ENCODE peak calls at places on chromosomes 11 and 22, in six cellular contexts. One of them, this sample, is unnamed.

GRCh38 chr11:27963370-27963769 is 144.6 kb downstream of the KIF18A start:
- DNase-seq in neuronal stem cell: no peak
- DNase-seq in H9: no peak
- DNase-seq in mesendoderm: no peak
- DNase-seq in IMR-90: no peak
- DNase-seq in mesenchymal stem cell: no peak
- DNase-seq in this sample: no peak

GRCh38 chr11:119666463-119667131 is 62.4 kb downstream of the NECTIN1 start:
- DNase-seq in neuronal stem cell: peak
- DNase-seq in H9: peak
- DNase-seq in mesendoderm: peak
- DNase-seq in IMR-90: peak
- DNase-seq in mesenchymal stem cell: peak
- DNase-seq in this sample: peak

GRCh38 chr22:30196141-30196866 is 50.3 kb downstream of the LIF start:
- DNase-seq in neuronal stem cell: no peak
- DNase-seq in H9: peak
- DNase-seq in mesendoderm: peak
- DNase-seq in IMR-90: peak
- DNase-seq in mesenchymal stem cell: peak
- DNase-seq in this sample: peak

GRCh38 chr22:30312053-30312452 is 14.7 kb downstream of the TBC1D10A start:
- DNase-seq in neuronal stem cell: no peak
- DNase-seq in H9: no peak
- DNase-seq in mesendoderm: no peak
- DNase-seq in IMR-90: peak
- DNase-seq in mesenchymal stem cell: peak
- DNase-seq in this sample: no peak

GRCh38 chr11:68398870-68399865 is 61.4 kb upstream of the PPP6R3 start:
- DNase-seq in neuronal stem cell: no peak
- DNase-seq in H9: no peak
- DNase-seq in mesendoderm: no peak
- DNase-seq in IMR-90: no peak
- DNase-seq in mesenchymal stem cell: no peak
- DNase-seq in this sample: no peak

GRCh38 chr11:24145411-24145810 is 351.4 kb upstream of the LUZP2 start:
- DNase-seq in neuronal stem cell: no peak
- DNase-seq in H9: no peak
- DNase-seq in mesendoderm: no peak
- DNase-seq in IMR-90: peak
- DNase-seq in mesenchymal stem cell: no peak
- DNase-seq in this sample: no peak

GRCh38 chr22:47419239-47419638 is 656.8 kb downstream of the TBC1D22A start:
- DNase-seq in neuronal stem cell: no peak
- DNase-seq in H9: no peak
- DNase-seq in mesendoderm: no peak
- DNase-seq in IMR-90: no peak
- DNase-seq in mesenchymal stem cell: no peak
- DNase-seq in this sample: no peak

GRCh38 chr11:19577849-19578619 is 134.6 kb upstream of the NAV2 start:
- DNase-seq in neuronal stem cell: no peak
- DNase-seq in H9: no peak
- DNase-seq in mesendoderm: no peak
- DNase-seq in IMR-90: peak
- DNase-seq in mesenchymal stem cell: peak
- DNase-seq in this sample: no peak

GRCh38 chr11:83014951-83015350 is 56.7 kb downstream of the RAB30 start:
- DNase-seq in neuronal stem cell: no peak
- DNase-seq in H9: no peak
- DNase-seq in mesendoderm: no peak
- DNase-seq in IMR-90: no peak
- DNase-seq in mesenchymal stem cell: no peak
- DNase-seq in this sample: no peak

GRCh38 chr11:103532133-103532788 is 423.0 kb downstream of the DYNC2H1 start:
- DNase-seq in neuronal stem cell: no peak
- DNase-seq in H9: no peak
- DNase-seq in mesendoderm: peak
- DNase-seq in IMR-90: peak
- DNase-seq in mesenchymal stem cell: peak
- DNase-seq in this sample: no peak

GRCh38 chr11:116842909-116843308 is 5.5 kb upstream of the APOA1 start:
- DNase-seq in neuronal stem cell: no peak
- DNase-seq in H9: no peak
- DNase-seq in mesendoderm: no peak
- DNase-seq in IMR-90: no peak
- DNase-seq in mesenchymal stem cell: no peak
- DNase-seq in this sample: no peak

GRCh38 chr22:20271114-20271994 is 3.2 kb upstream of the RTN4R start:
- DNase-seq in neuronal stem cell: no peak
- DNase-seq in H9: no peak
- DNase-seq in mesendoderm: no peak
- DNase-seq in IMR-90: no peak
- DNase-seq in mesenchymal stem cell: no peak
- DNase-seq in this sample: no peak

GRCh38 chr11:128783513-128783912 is 83.6 kb downstream of the KCNJ1 start:
- DNase-seq in neuronal stem cell: no peak
- DNase-seq in H9: no peak
- DNase-seq in mesendoderm: no peak
- DNase-seq in IMR-90: no peak
- DNase-seq in mesenchymal stem cell: no peak
- DNase-seq in this sample: no peak

GRCh38 chr11:24516658-24517057 is 19.8 kb downstream of the LUZP2 start:
- DNase-seq in neuronal stem cell: no peak
- DNase-seq in H9: no peak
- DNase-seq in mesendoderm: no peak
- DNase-seq in IMR-90: no peak
- DNase-seq in mesenchymal stem cell: no peak
- DNase-seq in this sample: no peak

GRCh38 chr11:102007567-102008437 is 39.4 kb upstream of the CFAP300 start:
- DNase-seq in neuronal stem cell: peak
- DNase-seq in H9: no peak
- DNase-seq in mesendoderm: peak
- DNase-seq in IMR-90: peak
- DNase-seq in mesenchymal stem cell: peak
- DNase-seq in this sample: no peak

GRCh38 chr11:10164621-10165020 is 129.4 kb downstream of the SBF2 start:
- DNase-seq in neuronal stem cell: no peak
- DNase-seq in H9: no peak
- DNase-seq in mesendoderm: peak
- DNase-seq in IMR-90: peak
- DNase-seq in mesenchymal stem cell: peak
- DNase-seq in this sample: no peak

GRCh38 chr22:25146906-25147754 is 52.5 kb upstream of the CRYBB3 start:
- DNase-seq in neuronal stem cell: no peak
- DNase-seq in H9: no peak
- DNase-seq in mesendoderm: no peak
- DNase-seq in IMR-90: no peak
- DNase-seq in mesenchymal stem cell: no peak
- DNase-seq in this sample: no peak

GRCh38 chr11:1622076-1622475 is at the start of gene KRTAP5-4:
- DNase-seq in neuronal stem cell: no peak
- DNase-seq in H9: no peak
- DNase-seq in mesendoderm: no peak
- DNase-seq in IMR-90: no peak
- DNase-seq in mesenchymal stem cell: no peak
- DNase-seq in this sample: no peak
- H3K23ac ChIP-seq in neuronal stem cell: peak
- H3K23ac ChIP-seq in H9: no peak
- H3K23ac ChIP-seq in mesendoderm: no peak
- H3K23ac ChIP-seq in IMR-90: no peak
- H3K23ac ChIP-seq in mesenchymal stem cell: no peak
- H3K23ac ChIP-seq in this sample: no peak

GRCh38 chr11:37371346-37371970 is 773.4 kb upstream of the RAG2 start:
- DNase-seq in neuronal stem cell: no peak
- DNase-seq in H9: no peak
- DNase-seq in mesendoderm: no peak
- DNase-seq in IMR-90: no peak
- DNase-seq in mesenchymal stem cell: peak
- DNase-seq in this sample: no peak

GRCh38 chr11:37370817-37371216 is 772.8 kb upstream of the RAG2 start:
- DNase-seq in neuronal stem cell: no peak
- DNase-seq in H9: no peak
- DNase-seq in mesendoderm: no peak
- DNase-seq in IMR-90: no peak
- DNase-seq in mesenchymal stem cell: no peak
- DNase-seq in this sample: no peak

DNA sequence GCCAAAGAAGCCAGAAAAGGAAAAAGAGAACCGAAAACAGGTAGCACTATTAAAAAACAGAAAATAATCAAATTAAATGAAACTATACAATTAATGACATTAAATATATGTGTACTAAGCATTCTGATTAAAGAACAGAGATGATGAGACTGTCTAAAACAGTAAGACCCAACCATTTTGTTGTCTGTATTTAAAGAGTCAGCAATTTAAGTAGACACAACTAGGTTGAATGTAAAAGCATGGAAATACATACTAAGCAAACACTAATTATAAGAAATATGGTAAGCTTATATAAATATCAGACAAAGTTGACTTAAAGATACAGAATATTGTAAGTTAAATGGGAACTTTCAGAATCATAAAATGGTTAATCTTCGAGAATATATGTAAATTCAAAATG is 774.6 kb upstream of the RAG2 start:
- DNase-seq in neuronal stem cell: no peak
- DNase-seq in H9: no peak
- DNase-seq in mesendoderm: no peak
- DNase-seq in IMR-90: no peak
- DNase-seq in mesenchymal stem cell: no peak
- DNase-seq in this sample: no peak
- H2BK5ac ChIP-seq in neuronal stem cell: no peak
- H2BK5ac ChIP-seq in H9: no peak
- H2BK5ac ChIP-seq in mesendoderm: no peak
- H2BK5ac ChIP-seq in IMR-90: no peak
- H2BK5ac ChIP-seq in mesenchymal stem cell: no peak
- H2BK5ac ChIP-seq in this sample: no peak

GRCh38 chr11:70203749-70204465 is 811 bp downstream of the FADD start:
- DNase-seq in neuronal stem cell: no peak
- DNase-seq in H9: no peak
- DNase-seq in mesendoderm: peak
- DNase-seq in IMR-90: peak
- DNase-seq in mesenchymal stem cell: peak
- DNase-seq in this sample: no peak
- H3K23ac ChIP-seq in neuronal stem cell: peak
- H3K23ac ChIP-seq in H9: no peak
- H3K23ac ChIP-seq in mesendoderm: peak
- H3K23ac ChIP-seq in IMR-90: peak
- H3K23ac ChIP-seq in mesenchymal stem cell: no peak
- H3K23ac ChIP-seq in this sample: no peak

GRCh38 chr22:27596133-27596905 is 205.2 kb downstream of the MN1 start:
- DNase-seq in neuronal stem cell: no peak
- DNase-seq in H9: no peak
- DNase-seq in mesendoderm: no peak
- DNase-seq in IMR-90: no peak
- DNase-seq in mesenchymal stem cell: no peak
- DNase-seq in this sample: no peak
- H2BK5ac ChIP-seq in neuronal stem cell: no peak
- H2BK5ac ChIP-seq in H9: no peak
- H2BK5ac ChIP-seq in mesendoderm: no peak
- H2BK5ac ChIP-seq in IMR-90: no peak
- H2BK5ac ChIP-seq in mesenchymal stem cell: no peak
- H2BK5ac ChIP-seq in this sample: no peak

GRCh38 chr11:109077340-109077927 is 344.6 kb upstream of the C11orf87 start:
- DNase-seq in neuronal stem cell: no peak
- DNase-seq in H9: no peak
- DNase-seq in mesendoderm: peak
- DNase-seq in IMR-90: no peak
- DNase-seq in mesenchymal stem cell: no peak
- DNase-seq in this sample: no peak

GRCh38 chr11:109076870-109077269 is 345.1 kb upstream of the C11orf87 start:
- DNase-seq in neuronal stem cell: no peak
- DNase-seq in H9: no peak
- DNase-seq in mesendoderm: no peak
- DNase-seq in IMR-90: no peak
- DNase-seq in mesenchymal stem cell: no peak
- DNase-seq in this sample: no peak

GRCh38 chr11:109075976-109076375 is 346.0 kb upstream of the C11orf87 start:
- DNase-seq in neuronal stem cell: no peak
- DNase-seq in H9: no peak
- DNase-seq in mesendoderm: peak
- DNase-seq in IMR-90: no peak
- DNase-seq in mesenchymal stem cell: no peak
- DNase-seq in this sample: no peak

GRCh38 chr11:109071712-109072524 is 350.1 kb upstream of the C11orf87 start:
- DNase-seq in neuronal stem cell: no peak
- DNase-seq in H9: no peak
- DNase-seq in mesendoderm: no peak
- DNase-seq in IMR-90: peak
- DNase-seq in mesenchymal stem cell: no peak
- DNase-seq in this sample: no peak

GRCh38 chr11:109073032-109073822 is 348.8 kb upstream of the C11orf87 start:
- DNase-seq in neuronal stem cell: no peak
- DNase-seq in H9: no peak
- DNase-seq in mesendoderm: no peak
- DNase-seq in IMR-90: no peak
- DNase-seq in mesenchymal stem cell: no peak
- DNase-seq in this sample: no peak
- H3K23ac ChIP-seq in neuronal stem cell: no peak
- H3K23ac ChIP-seq in H9: no peak
- H3K23ac ChIP-seq in mesendoderm: no peak
- H3K23ac ChIP-seq in IMR-90: no peak
- H3K23ac ChIP-seq in mesenchymal stem cell: no peak
- H3K23ac ChIP-seq in this sample: no peak